ENCODE peak calls at places on chromosomes 1 and 21, in six cellular contexts. J is neural crest cell, F is activated T-cell treated with anti-CD3 and anti-CD28 coated beads for 1 hour, Z is DMS153, R is Kasumi-1, V is hippocampal formation. M is an unnamed sample.

GRCh38 chr1:101728029-101728428 is 268.7 kb downstream of the OLFM3 start:
- DNase-seq in J (no peak), F (no peak), Z (no peak), R (no peak), V (no peak), M (no peak)

GRCh38 chr1:19229828-19230325 is 19.8 kb upstream of the UBR4 start:
- DNase-seq in J (no peak), F (no peak), Z (no peak), R (no peak), V (no peak), M (no peak)

GRCh38 chr1:54811739-54812655 is 10.9 kb upstream of the TTC22 start:
- DNase-seq in J (no peak), F (no peak), Z (no peak), R (no peak), V (no peak), M (no peak)

GRCh38 chr1:50196081-50196480 is 87.4 kb downstream of the ELAVL4 start:
- DNase-seq in J (no peak), F (no peak), Z (no peak), R (no peak), V (no peak), M (no peak)

GRCh38 chr1:27526569-27527222 is 36.7 kb upstream of the WASF2 start:
- DNase-seq in J (no peak), F (no peak), Z (peak), R (no peak), V (no peak), M (no peak)

GRCh38 chr21:31873696-31874599 is 1.1 kb downstream of the HUNK start:
- DNase-seq in J (peak), F (peak), Z (no peak), R (peak), V (no peak), M (no peak)

GRCh38 chr1:169326644-169327316 is 40.8 kb downstream of the NME7 start:
- DNase-seq in J (no peak), F (no peak), Z (no peak), R (peak), V (no peak), M (no peak)

GRCh38 chr1:214476229-214476957 is 75.0 kb downstream of the PTPN14 start:
- DNase-seq in J (no peak), F (no peak), Z (no peak), R (no peak), V (no peak), M (no peak)

GRCh38 chr1:242454262-242455051 is 70.0 kb downstream of the PLD5 start:
- DNase-seq in J (no peak), F (no peak), Z (peak), R (peak), V (peak), M (peak)

GRCh38 chr1:62295921-62296451 is 23.2 kb downstream of the KANK4 start:
- DNase-seq in J (no peak), F (no peak), Z (no peak), R (peak), V (no peak), M (no peak)

GRCh38 chr1:223759273-223759672 is 46.9 kb downstream of the CAPN2 start:
- DNase-seq in J (no peak), F (no peak), Z (no peak), R (no peak), V (no peak), M (no peak)

GRCh38 chr1:76229279-76229977 is 154.9 kb downstream of the ST6GALNAC3 start:
- DNase-seq in J (no peak), F (no peak), Z (peak), R (no peak), V (no peak), M (no peak)

GRCh38 chr1:26862781-26863676 is at the start of gene SFN:
- DNase-seq in J (no peak), F (peak), Z (peak), R (no peak), V (no peak), M (no peak)

GRCh38 chr1:226098870-226099832 is 36.6 kb downstream of the H3-3A start:
- DNase-seq in J (no peak), F (no peak), Z (no peak), R (no peak), V (no peak), M (no peak)

GRCh38 chr1:60694980-60695379 is 387.4 kb upstream of the NFIA start:
- DNase-seq in J (no peak), F (no peak), Z (no peak), R (no peak), V (no peak), M (no peak)

GRCh38 chr1:161506336-161507223 is 1.3 kb downstream of the FCGR2A start:
- DNase-seq in J (no peak), F (no peak), Z (peak), R (peak), V (no peak), M (no peak)

GRCh38 chr1:21913763-21914162 is 23.3 kb downstream of the HSPG2 start:
- DNase-seq in J (no peak), F (no peak), Z (peak), R (no peak), V (no peak), M (no peak)

GRCh38 chr1:52792002-52792401 is 50.6 kb upstream of the ZYG11A start:
- DNase-seq in J (no peak), F (no peak), Z (peak), R (no peak), V (no peak), M (no peak)

GRCh38 chr1:6013491-6013890 is 21.3 kb upstream of the NPHP4 start:
- DNase-seq in J (no peak), F (no peak), Z (no peak), R (no peak), V (no peak), M (no peak)

M was measured in midbrain.